ENCODE peak calls at places on chromosomes 7 and 10, in six cellular contexts. D is ELF-1, N is GM13976, Z is right cardiac atrium, P is HT1080, G is small intestine. S is an unnamed sample.
A peak's percentile ranks its signal among the peaks of the same experiment; 100 is the strongest.

GRCh38 chr10:103792547-103792946 is 62.8 kb downstream of the SH3PXD2A start:
- DNase-seq in D (no peak), N (no peak), Z (no peak), P (no peak), G (no peak), S (no peak)

GRCh38 chr7:18208921-18209320 is 181.3 kb upstream of the PRPS1L1 start:
- DNase-seq in D (no peak), N (no peak), Z (no peak), P (no peak), G (no peak), S (no peak)

GRCh38 chr7:130641040-130641439 is 27.5 kb downstream of the COPG2 start:
- DNase-seq in D (no peak), N (no peak), Z (no peak), P (no peak), G (no peak), S (no peak)

GRCh38 chr10:28594401-28594800 is 61.5 kb downstream of the WAC start:
- DNase-seq in D (no peak), N (no peak), Z (no peak), P (no peak), G (no peak), S (no peak)

GRCh38 chr7:119256446-119257131 is 1016.4 kb upstream of the KCND2 start:
- DNase-seq in D (no peak), N (no peak), Z (no peak), P (no peak), G (no peak), S (no peak)

GRCh38 chr7:5094641-5095040 is 49.0 kb downstream of the RBAK start:
- DNase-seq in D (no peak), N (no peak), Z (no peak), P (no peak), G (no peak), S (no peak)

GRCh38 chr10:116774728-116775151 is 32.4 kb upstream of the HSPA12A start:
- DNase-seq in D (no peak), N (no peak), Z (no peak), P (no peak), G (peak; percentile 23), S (peak; percentile 42)

GRCh38 chr10:62850646-62851045 is 34.5 kb upstream of the EGR2 start:
- DNase-seq in D (no peak), N (no peak), Z (no peak), P (no peak), G (no peak), S (no peak)

GRCh38 chr7:120170384-120170783 is 102.6 kb upstream of the KCND2 start:
- DNase-seq in D (no peak), N (no peak), Z (no peak), P (no peak), G (no peak), S (no peak)

GRCh38 chr10:93701903-93702277 is 502 bp downstream of the FRA10AC1 start:
- DNase-seq in D (no peak), N (peak; percentile 12), Z (no peak), P (no peak), G (no peak), S (peak; percentile 21)

GRCh38 chr7:21358640-21359039 is 69.2 kb upstream of the SP4 start:
- DNase-seq in D (no peak), N (no peak), Z (no peak), P (no peak), G (no peak), S (no peak)

GRCh38 chr7:105820667-105821066 is 55.7 kb downstream of the ATXN7L1 start:
- DNase-seq in D (no peak), N (no peak), Z (no peak), P (no peak), G (no peak), S (no peak)

GRCh38 chr10:59536151-59536550 is 173.5 kb downstream of the SLC16A9 start:
- DNase-seq in D (no peak), N (no peak), Z (no peak), P (peak; percentile 75), G (no peak), S (no peak)

GRCh38 chr7:151940048-151940845 is 16.0 kb upstream of the GALNTL5 start:
- DNase-seq in D (no peak), N (no peak), Z (peak; percentile 57), P (peak; percentile 58), G (no peak), S (no peak)

GRCh38 chr10:3534433-3534832 is 250.6 kb downstream of the KLF6 start:
- DNase-seq in D (peak; percentile 32), N (no peak), Z (no peak), P (no peak), G (no peak), S (no peak)

GRCh38 chr7:113717739-113718138 is 201.1 kb downstream of the PPP1R3A start:
- DNase-seq in D (no peak), N (no peak), Z (no peak), P (no peak), G (no peak), S (no peak)

S was measured in colonic mucosa.